ENCODE peak calls at places on chromosomes 6 and 20, in four cellular contexts. P is RPMI8226, R is GM20000, Y is pons. C is an unnamed sample.

GRCh38 chr6:7166410-7167293 is 58.9 kb downstream of the RREB1 start:
- DNase-seq in P (no peak), R (no peak), Y (no peak), C (no peak)

GRCh38 chr6:100457251-100457990 is 7.3 kb downstream of the SIM1 start:
- DNase-seq in P (no peak), R (no peak), Y (no peak), C (no peak)

GRCh38 chr6:7505196-7505699 is 36.2 kb upstream of the DSP start:
- DNase-seq in P (peak), R (no peak), Y (peak), C (peak)

GRCh38 chr6:97160280-97160679 is 122.7 kb downstream of the MMS22L start:
- DNase-seq in P (no peak), R (no peak), Y (no peak), C (peak)

GRCh38 chr6:8589941-8590676 is 154.8 kb upstream of the SLC35B3 start:
- DNase-seq in P (peak), R (no peak), Y (no peak), C (peak)

GRCh38 chr20:10622657-10623418 is 51.0 kb downstream of the JAG1 start:
- DNase-seq in P (no peak), R (no peak), Y (no peak), C (no peak)

GRCh38 chr6:136095961-136096360 is 154.2 kb downstream of the MTFR2 start:
- DNase-seq in P (no peak), R (no peak), Y (peak), C (no peak)

GRCh38 chr6:11752350-11752749 is 26.3 kb downstream of the ADTRP start:
- DNase-seq in P (no peak), R (no peak), Y (no peak), C (no peak)

GRCh38 chr20:51238675-51239305 is 215.9 kb upstream of the KCNG1 start:
- DNase-seq in P (no peak), R (no peak), Y (no peak), C (no peak)

GRCh38 chr6:152634773-152635172 is 2.4 kb downstream of the SYNE1 start:
- DNase-seq in P (no peak), R (no peak), Y (no peak), C (no peak)

GRCh38 chr20:40897177-40897700 is 131.4 kb upstream of the TOP1 start:
- DNase-seq in P (no peak), R (no peak), Y (no peak), C (no peak)

GRCh38 chr6:90610671-90611542 is 24.0 kb upstream of the MAP3K7 start:
- DNase-seq in P (no peak), R (peak), Y (peak), C (no peak)

GRCh38 chr6:112289039-112289566 is 34.7 kb upstream of the LAMA4 start:
- DNase-seq in P (no peak), R (no peak), Y (peak), C (peak)

GRCh38 chr20:46483879-46484278 is 29.5 kb downstream of the ZNF334 start:
- DNase-seq in P (no peak), R (no peak), Y (no peak), C (no peak)

GRCh38 chr6:148525453-148525852 is 182.8 kb downstream of the SASH1 start:
- DNase-seq in P (no peak), R (no peak), Y (no peak), C (no peak)

GRCh38 chr20:53657732-53658131 is 64.1 kb upstream of the ZNF217 start:
- DNase-seq in P (no peak), R (no peak), Y (no peak), C (no peak)

GRCh38 chr20:21208999-21209398 is 83.1 kb downstream of the KIZ start:
- DNase-seq in P (no peak), R (no peak), Y (no peak), C (no peak)

GRCh38 chr20:1815502-1816085 is 79.6 kb upstream of the SIRPA start:
- DNase-seq in P (no peak), R (no peak), Y (peak), C (no peak)

GRCh38 chr6:6753301-6753700 is 164.8 kb downstream of the LY86 start:
- DNase-seq in P (no peak), R (no peak), Y (no peak), C (no peak)

GRCh38 chr6:56954389-56955170 is at the start of gene BEND6:
- DNase-seq in P (peak), R (peak), Y (no peak), C (peak)

GRCh38 chr6:30060634-30060981 is 457 bp upstream of the POLR1H start:
- DNase-seq in P (peak), R (peak), Y (no peak), C (no peak)

GRCh38 chr6:25340854-25341552 is 61.8 kb downstream of the CARMIL1 start:
- DNase-seq in P (no peak), R (no peak), Y (no peak), C (no peak)

GRCh38 chr20:25071722-25072121 is 10.2 kb downstream of the VSX1 start:
- DNase-seq in P (no peak), R (no peak), Y (no peak), C (no peak)

GRCh38 chr6:30136570-30137286 is 788 bp downstream of the TRIM40 start:
- DNase-seq in P (no peak), R (no peak), Y (no peak), C (no peak)

GRCh38 chr6:111598211-111598610 is 7.5 kb downstream of the TRAF3IP2 start:
- DNase-seq in P (no peak), R (no peak), Y (no peak), C (no peak)

GRCh38 chr20:43477193-43477592 is 19.5 kb downstream of the SRSF6 start:
- DNase-seq in P (no peak), R (no peak), Y (no peak), C (no peak)

GRCh38 chr20:41006126-41006935 is 22.3 kb upstream of the TOP1 start:
- DNase-seq in P (no peak), R (no peak), Y (no peak), C (no peak)

C was measured in MCF 10A.